ENCODE peak calls at places on chromosomes 16 and 17, in seven cellular contexts. B is nephron progenitor cell; I is vagina; O is suprapubic skin; V is effector memory CD4-positive, alpha-beta T cell; J is cardiac muscle cell; Z is GM12892. T is an unnamed sample.

GRCh38 chr17:50269477-50270429 is 4.5 kb upstream of the TMEM92 start:
- DNase-seq in B (peak), I (no peak), O (peak), V (peak), J (peak), Z (peak), T (peak)

GRCh38 chr16:8644513-8645140 is 23.1 kb downstream of the METTL22 start:
- DNase-seq in B (no peak), I (no peak), O (no peak), V (no peak), J (no peak), Z (no peak), T (no peak)

GRCh38 chr17:75390982-75391381 is 14.5 kb downstream of the GRB2 start:
- DNase-seq in B (no peak), I (no peak), O (no peak), V (no peak), J (peak), Z (no peak), T (no peak)

GRCh38 chr16:54687043-54687655 is 243.5 kb upstream of the IRX5 start:
- DNase-seq in B (no peak), I (no peak), O (no peak), V (no peak), J (no peak), Z (no peak), T (no peak)

GRCh38 chr17:68437979-68438877 is 19.1 kb downstream of the WIPI1 start:
- DNase-seq in B (no peak), I (no peak), O (no peak), V (no peak), J (peak), Z (peak), T (no peak)

GRCh38 chr17:7068268-7068667 is 11.8 kb downstream of the CLEC10A start:
- DNase-seq in B (no peak), I (no peak), O (no peak), V (no peak), J (no peak), Z (no peak), T (no peak)

GRCh38 chr17:79797492-79798295 is 817 bp upstream of the CBX8 start:
- DNase-seq in B (peak), I (no peak), O (no peak), V (no peak), J (no peak), Z (no peak), T (no peak)

GRCh38 chr17:8954339-8954738 is 11.2 kb downstream of the PIK3R5 start:
- DNase-seq in B (no peak), I (no peak), O (peak), V (peak), J (no peak), Z (no peak), T (no peak)

GRCh38 chr16:49574826-49575225 is 201.2 kb downstream of the C16orf78 start:
- DNase-seq in B (no peak), I (no peak), O (no peak), V (no peak), J (no peak), Z (no peak), T (no peak)

GRCh38 chr16:87297918-87298631 is 19.1 kb downstream of the C16orf95 start:
- DNase-seq in B (peak), I (no peak), O (no peak), V (no peak), J (peak), Z (peak), T (no peak)

GRCh38 chr16:58028541-58029070 is 3.1 kb downstream of the MMP15 start:
- DNase-seq in B (no peak), I (no peak), O (no peak), V (no peak), J (no peak), Z (no peak), T (no peak)

GRCh38 chr16:72787130-72787518 is 260.8 kb downstream of the ZFHX3 start:
- DNase-seq in B (no peak), I (no peak), O (no peak), V (no peak), J (no peak), Z (no peak), T (no peak)

GRCh38 chr16:1125471-1125870 is 27.4 kb upstream of the CACNA1H start:
- DNase-seq in B (peak), I (no peak), O (no peak), V (no peak), J (peak), Z (no peak), T (no peak)

GRCh38 chr17:50604470-50604869 is 30.2 kb upstream of the ABCC3 start:
- DNase-seq in B (no peak), I (no peak), O (no peak), V (no peak), J (peak), Z (no peak), T (no peak)

GRCh38 chr17:40175928-40176327 is 1.3 kb upstream of the RAPGEFL1 start:
- DNase-seq in B (no peak), I (no peak), O (no peak), V (no peak), J (no peak), Z (no peak), T (no peak)

GRCh38 chr17:76079577-76080206 is 710 bp downstream of the ZACN start:
- DNase-seq in B (peak), I (no peak), O (no peak), V (no peak), J (no peak), Z (no peak), T (no peak)

GRCh38 chr17:9169116-9169515 is 147.8 kb downstream of the NTN1 start:
- DNase-seq in B (no peak), I (no peak), O (no peak), V (no peak), J (no peak), Z (no peak), T (peak)

GRCh38 chr17:46853896-46854444 is 2.6 kb downstream of the WNT9B start:
- DNase-seq in B (no peak), I (no peak), O (no peak), V (no peak), J (peak), Z (no peak), T (peak)

GRCh38 chr16:4388275-4389021 is 16.8 kb downstream of the VASN start:
- DNase-seq in B (peak), I (no peak), O (peak), V (no peak), J (no peak), Z (no peak), T (no peak)

GRCh38 chr17:73272906-73273218 is 11.2 kb upstream of the CPSF4L start:
- DNase-seq in B (no peak), I (no peak), O (no peak), V (no peak), J (no peak), Z (no peak), T (no peak)

GRCh38 chr16:88452485-88453216 is 429 bp upstream of the ZFPM1 start:
- DNase-seq in B (peak), I (no peak), O (peak), V (peak), J (peak), Z (peak), T (peak)

GRCh38 chr17:20961551-20961950 is 81.3 kb downstream of the USP22 start:
- DNase-seq in B (no peak), I (no peak), O (no peak), V (no peak), J (no peak), Z (no peak), T (peak)

GRCh38 chr16:50694206-50694605 is 800 bp downstream of the NOD2 start:
- DNase-seq in B (no peak), I (no peak), O (no peak), V (no peak), J (no peak), Z (no peak), T (no peak)

GRCh38 chr16:77169650-77170236 is 21.2 kb upstream of the MON1B start:
- DNase-seq in B (peak), I (no peak), O (no peak), V (peak), J (peak), Z (no peak), T (peak)

GRCh38 chr16:58027341-58028167 is 2.0 kb downstream of the MMP15 start:
- DNase-seq in B (peak), I (no peak), O (no peak), V (no peak), J (peak), Z (no peak), T (peak)

GRCh38 chr16:85293899-85294642 is 181.8 kb upstream of the CIBAR2 start:
- DNase-seq in B (no peak), I (no peak), O (no peak), V (no peak), J (no peak), Z (no peak), T (no peak)

GRCh38 chr16:89155851-89156739 is 15.5 kb upstream of the CDH15 start:
- DNase-seq in B (no peak), I (no peak), O (no peak), V (no peak), J (peak), Z (no peak), T (no peak)